ENCODE peak calls at places on chromosomes 7 and 10, in four cellular contexts. L, F, E and P are unnamed samples.

GRCh38 chr7:25216837-25217236 is 11.4 kb downstream of the NPVF start:
- DNase-seq in L (no peak), F (peak; percentile 39), E (peak; percentile 11), P (peak; percentile 21)

GRCh38 chr7:7136423-7136822 is 45.9 kb upstream of the C1GALT1 start:
- DNase-seq in L (no peak), F (no peak), E (no peak), P (peak; percentile 51)

GRCh38 chr7:50782376-50783208 is at the start of gene GRB10:
- DNase-seq in L (peak; percentile 65), F (no peak), E (no peak), P (peak; percentile 40)

GRCh38 chr10:3382092-3382491 is 209.5 kb upstream of the PITRM1 start:
- DNase-seq in L (no peak), F (no peak), E (no peak), P (no peak)

GRCh38 chr10:3784510-3785250 is at the start of gene KLF6:
- DNase-seq in L (no peak), F (no peak), E (no peak), P (peak; percentile 50)

GRCh38 chr10:100872034-100872791 is 40.5 kb upstream of the SLF2 start:
- DNase-seq in L (peak; percentile 86), F (no peak), E (no peak), P (peak; percentile 68)

GRCh38 chr7:42407311-42407710 is 170.3 kb upstream of the GLI3 start:
- DNase-seq in L (no peak), F (no peak), E (no peak), P (no peak)

GRCh38 chr7:30911561-30911969 is at the start of gene AQP1:
- DNase-seq in L (no peak), F (no peak), E (no peak), P (peak; percentile 64)

GRCh38 chr10:93160829-93161228 is 87.1 kb downstream of the CYP26A1 start:
- DNase-seq in L (no peak), F (no peak), E (no peak), P (no peak)

GRCh38 chr10:106033065-106033464 is 1131.4 kb downstream of the SORCS1 start:
- DNase-seq in L (no peak), F (no peak), E (no peak), P (no peak)

GRCh38 chr7:50725774-50726173 is 56.9 kb downstream of the GRB10 start:
- DNase-seq in L (no peak), F (no peak), E (no peak), P (no peak)

GRCh38 chr7:79854621-79855020 is 280.0 kb upstream of the GNAI1 start:
- DNase-seq in L (no peak), F (no peak), E (no peak), P (no peak)

GRCh38 chr10:119461380-119461779 is 81.1 kb downstream of the RGS10 start:
- DNase-seq in L (no peak), F (no peak), E (no peak), P (no peak)

GRCh38 chr7:115511330-115511729 is 519.2 kb downstream of the TFEC start:
- DNase-seq in L (no peak), F (no peak), E (no peak), P (no peak)

GRCh38 chr7:39688611-39689485 is 65.5 kb downstream of the RALA start:
- DNase-seq in L (no peak), F (no peak), E (no peak), P (no peak)

GRCh38 chr7:80335473-80336232 is 176.2 kb downstream of the GNAT3 start:
- DNase-seq in L (no peak), F (no peak), E (no peak), P (no peak)

GRCh38 chr10:30882281-30882680 is 149.4 kb downstream of the ZNF438 start:
- DNase-seq in L (no peak), F (no peak), E (no peak), P (no peak)

GRCh38 chr10:79007843-79008319 is 60.9 kb upstream of the ZMIZ1 start:
- DNase-seq in L (no peak), F (no peak), E (no peak), P (no peak)

GRCh38 chr10:34824870-34825269 is 9.8 kb upstream of the PARD3 start:
- DNase-seq in L (peak; percentile 38), F (no peak), E (no peak), P (no peak)

GRCh38 chr7:42471573-42472174 is 234.7 kb upstream of the GLI3 start:
- DNase-seq in L (no peak), F (no peak), E (no peak), P (no peak)

GRCh38 chr10:75195035-75195763 is 15.4 kb upstream of the VDAC2 start:
- DNase-seq in L (no peak), F (no peak), E (no peak), P (no peak)

GRCh38 chr10:20890009-20890408 is 7.1 kb downstream of the NEBL start:
- DNase-seq in L (no peak), F (no peak), E (no peak), P (no peak)

GRCh38 chr7:130006771-130007170 is 44.4 kb downstream of the ZC3HC1 start:
- DNase-seq in L (no peak), F (no peak), E (no peak), P (no peak)

GRCh38 chr7:5183899-5184298 is 6.1 kb upstream of the WIPI2 start:
- DNase-seq in L (no peak), F (no peak), E (no peak), P (no peak)

GRCh38 chr10:83371696-83372490 is 767.4 kb upstream of the GHITM start:
- DNase-seq in L (no peak), F (no peak), E (no peak), P (no peak)

GRCh38 chr7:36278069-36278766 is 111.4 kb upstream of the ANLN start:
- DNase-seq in L (no peak), F (no peak), E (no peak), P (no peak)

GRCh38 chr10:109982123-109982522 is 25.7 kb upstream of the ADD3 start:
- DNase-seq in L (no peak), F (no peak), E (no peak), P (peak; percentile 41)

GRCh38 chr10:127424594-127425264 is 124.4 kb upstream of the NPS start:
- DNase-seq in L (no peak), F (no peak), E (no peak), P (no peak)

GRCh38 chr7:159125104-159125943 is 19.3 kb downstream of the VIPR2 start:
- DNase-seq in L (no peak), F (no peak), E (no peak), P (no peak)

GRCh38 chr7:107016312-107016711 is 28.2 kb upstream of the PRKAR2B start:
- DNase-seq in L (no peak), F (no peak), E (no peak), P (no peak)

GRCh38 chr7:7696458-7697119 is 21.8 kb downstream of the RPA3 start:
- DNase-seq in L (no peak), F (peak; percentile 43), E (no peak), P (no peak)

GRCh38 chr7:83808982-83809381 is 160.0 kb upstream of the SEMA3E start:
- DNase-seq in L (no peak), F (no peak), E (no peak), P (no peak)

GRCh38 chr7:83807770-83808169 is 158.8 kb upstream of the SEMA3E start:
- DNase-seq in L (no peak), F (no peak), E (no peak), P (no peak)

GRCh38 chr7:83806538-83806937 is 157.6 kb upstream of the SEMA3E start:
- DNase-seq in L (no peak), F (no peak), E (no peak), P (no peak)
- TF ChIP-seq NR2C2 in L (no peak), F (no peak), E (no peak), P (no peak)

DNA sequence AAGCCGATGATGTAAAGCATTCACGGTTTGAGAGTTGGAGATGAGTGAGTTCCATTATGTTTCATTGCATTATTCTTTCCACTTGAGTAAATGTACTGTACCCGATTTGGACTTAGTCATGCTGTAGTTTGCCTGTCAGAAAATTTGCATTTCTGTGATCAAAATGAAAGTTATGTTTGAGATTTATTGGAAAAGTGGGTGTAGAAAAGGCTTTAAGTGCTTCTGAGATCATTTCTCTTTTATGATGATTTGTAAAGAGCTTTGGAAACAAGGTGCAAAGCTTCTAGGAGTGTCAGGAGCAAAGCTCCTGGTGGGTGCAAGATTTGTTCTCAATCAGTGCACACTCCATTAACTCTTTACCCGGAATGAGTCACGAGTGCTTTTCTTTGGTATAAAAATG is 204.1 kb upstream of the POM121L12 start:
- DNase-seq in L (no peak), F (no peak), E (no peak), P (no peak)
- TF ChIP-seq NR2C2 in L (no peak), F (no peak), E (no peak), P (no peak)

DNA sequence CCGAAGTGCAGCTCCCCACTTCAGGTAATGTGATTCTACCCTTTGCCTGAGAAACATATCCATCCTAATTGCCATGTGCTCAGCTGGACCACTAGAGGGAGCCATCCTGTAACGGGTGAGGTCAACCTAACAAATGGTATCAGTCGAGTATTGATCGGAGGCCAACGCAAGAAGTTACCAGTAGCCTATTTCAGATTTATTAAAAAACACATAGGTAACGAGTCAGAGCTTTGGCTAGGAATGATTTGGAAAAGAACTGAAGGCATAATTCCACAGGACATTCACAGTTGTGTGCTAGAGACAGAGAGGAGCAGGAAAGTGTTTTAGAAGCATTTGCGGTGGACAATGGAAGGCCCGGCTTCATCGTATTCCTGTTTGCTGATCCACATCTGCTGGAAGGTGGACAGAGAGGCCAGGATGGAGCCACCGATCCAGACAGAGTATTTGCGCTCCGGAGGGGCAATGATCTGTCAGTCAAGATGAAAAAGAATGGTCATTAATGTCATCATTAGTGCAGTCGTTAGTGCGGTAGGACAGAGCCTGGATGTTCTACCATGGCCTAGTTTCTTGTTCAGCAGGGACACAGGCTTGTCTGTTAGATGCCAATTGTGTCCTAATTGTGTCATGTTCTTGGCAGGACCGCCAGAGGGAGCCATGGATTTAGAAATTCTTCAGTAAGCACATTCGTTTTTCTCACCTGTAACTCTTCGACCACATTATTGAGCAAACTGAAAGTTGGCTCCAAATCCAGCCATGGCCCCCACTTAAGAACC is 17.5 kb downstream of the ACTA2 start:
- DNase-seq in L (peak; percentile 74), F (peak; percentile 80), E (peak; percentile 69), P (peak; percentile 55)
- TF ChIP-seq NR2C2 in L (no peak), F (no peak), E (no peak), P (no peak)

GRCh38 chr10:116138897-116139296 is 134.1 kb downstream of the GFRA1 start:
- DNase-seq in L (no peak), F (no peak), E (no peak), P (no peak)
- TF ChIP-seq NR2C2 in L (no peak), F (no peak), E (no peak), P (no peak)

GRCh38 chr10:86217386-86218080 is 149.1 kb downstream of the GRID1 start:
- DNase-seq in L (no peak), F (no peak), E (no peak), P (no peak)

GRCh38 chr10:86218160-86218559 is 148.4 kb downstream of the GRID1 start:
- DNase-seq in L (no peak), F (no peak), E (no peak), P (no peak)

GRCh38 chr10:86219271-86219670 is 147.3 kb downstream of the GRID1 start:
- DNase-seq in L (no peak), F (no peak), E (no peak), P (no peak)

GRCh38 chr10:86220626-86221025 is 146.0 kb downstream of the GRID1 start:
- DNase-seq in L (no peak), F (no peak), E (no peak), P (no peak)

DNA sequence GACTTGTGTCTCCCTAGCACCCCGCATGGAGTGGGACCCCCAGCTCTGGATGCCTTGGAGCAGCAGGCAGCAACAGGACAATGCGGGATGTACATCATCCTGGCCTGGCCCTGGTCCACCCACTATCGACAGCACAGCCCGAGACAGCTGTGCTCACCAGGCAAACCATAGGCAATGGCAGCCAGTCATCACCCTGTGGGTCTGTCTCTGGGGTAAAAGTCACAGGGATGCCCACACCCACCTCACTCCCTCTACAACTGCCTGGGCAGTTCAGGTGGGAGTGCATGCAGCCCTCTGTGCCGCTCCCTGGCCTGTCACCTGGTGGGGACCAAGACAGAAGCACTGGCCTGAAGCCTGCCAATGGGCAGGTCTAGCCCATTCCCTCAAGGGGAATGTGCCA is 147.8 kb downstream of the GRID1 start:
- DNase-seq in L (no peak), F (no peak), E (no peak), P (no peak)
- TF ChIP-seq NR2C2 in L (no peak), F (no peak), E (no peak), P (no peak)